ENCODE peak calls at places on chromosomes 4 and X, in six cellular contexts. One of them, this sample, is unnamed.

GRCh38 chrX:19514791-19515614 is at the start of gene MAP3K15:
- DNase-seq in sigmoid colon: no peak
- DNase-seq in T-helper 2 cell: no peak
- DNase-seq in HTR-8/SVneo: peak; percentile 15
- DNase-seq in GM04504: no peak
- DNase-seq in GM20000: peak; percentile 62
- DNase-seq in this sample: peak; percentile 19

GRCh38 chrX:127732709-127733108 is 319.5 kb downstream of the ACTRT1 start:
- DNase-seq in HTR-8/SVneo: no peak
- DNase-seq in sigmoid colon: no peak
- DNase-seq in T-helper 2 cell: no peak
- DNase-seq in GM20000: no peak
- DNase-seq in GM04504: no peak
- DNase-seq in this sample: no peak

GRCh38 chr4:184684491-184685189 is 35.1 kb downstream of the PRIMPOL start:
- DNase-seq in T-helper 2 cell: no peak
- DNase-seq in sigmoid colon: no peak
- DNase-seq in GM04504: no peak
- DNase-seq in GM20000: no peak
- DNase-seq in HTR-8/SVneo: no peak
- DNase-seq in this sample: no peak

GRCh38 chrX:103248553-103248952 is 6.4 kb downstream of the TCEAL8 start:
- DNase-seq in GM20000: peak; percentile 6
- DNase-seq in GM04504: no peak
- DNase-seq in HTR-8/SVneo: no peak
- DNase-seq in T-helper 2 cell: no peak
- DNase-seq in sigmoid colon: no peak
- DNase-seq in this sample: peak; percentile 11

GRCh38 chr4:39713691-39714090 is 15.8 kb downstream of the UBE2K start:
- DNase-seq in GM20000: no peak
- DNase-seq in GM04504: no peak
- DNase-seq in T-helper 2 cell: no peak
- DNase-seq in sigmoid colon: no peak
- DNase-seq in HTR-8/SVneo: no peak
- DNase-seq in this sample: peak; percentile 31

GRCh38 chrX:97479491-97479890 is 595.8 kb downstream of the RPA4 start:
- DNase-seq in T-helper 2 cell: no peak
- DNase-seq in HTR-8/SVneo: no peak
- DNase-seq in sigmoid colon: no peak
- DNase-seq in GM20000: no peak
- DNase-seq in GM04504: no peak
- DNase-seq in this sample: no peak

GRCh38 chr4:27861381-27861787 is 1000.7 kb downstream of the STIM2 start:
- DNase-seq in GM20000: no peak
- DNase-seq in T-helper 2 cell: no peak
- DNase-seq in HTR-8/SVneo: peak; percentile 2
- DNase-seq in sigmoid colon: no peak
- DNase-seq in GM04504: no peak
- DNase-seq in this sample: no peak

GRCh38 chrX:33908074-33908473 is 224.0 kb downstream of the FAM47A start:
- DNase-seq in GM20000: no peak
- DNase-seq in T-helper 2 cell: no peak
- DNase-seq in sigmoid colon: no peak
- DNase-seq in GM04504: no peak
- DNase-seq in HTR-8/SVneo: no peak
- DNase-seq in this sample: no peak

GRCh38 chr4:2888826-2889225 is 45.2 kb downstream of the ADD1 start:
- DNase-seq in T-helper 2 cell: no peak
- DNase-seq in GM20000: no peak
- DNase-seq in GM04504: no peak
- DNase-seq in sigmoid colon: no peak
- DNase-seq in HTR-8/SVneo: no peak
- DNase-seq in this sample: no peak

GRCh38 chrX:9917861-9918260 is 49.3 kb upstream of the CLDN34 start:
- DNase-seq in sigmoid colon: no peak
- DNase-seq in GM04504: no peak
- DNase-seq in T-helper 2 cell: no peak
- DNase-seq in HTR-8/SVneo: no peak
- DNase-seq in GM20000: no peak
- DNase-seq in this sample: no peak

GRCh38 chr4:71553605-71554004 is 214.8 kb downstream of the SLC4A4 start:
- DNase-seq in sigmoid colon: no peak
- DNase-seq in GM04504: peak; percentile 28
- DNase-seq in HTR-8/SVneo: no peak
- DNase-seq in T-helper 2 cell: no peak
- DNase-seq in GM20000: peak; percentile 7
- DNase-seq in this sample: peak; percentile 2

GRCh38 chr4:168177546-168178149 is 85.3 kb downstream of the ANXA10 start:
- DNase-seq in sigmoid colon: no peak
- DNase-seq in HTR-8/SVneo: no peak
- DNase-seq in GM20000: no peak
- DNase-seq in GM04504: no peak
- DNase-seq in T-helper 2 cell: no peak
- DNase-seq in this sample: no peak

GRCh38 chr4:186002853-186003252 is 66.1 kb upstream of the TLR3 start:
- DNase-seq in GM20000: no peak
- DNase-seq in HTR-8/SVneo: no peak
- DNase-seq in T-helper 2 cell: no peak
- DNase-seq in sigmoid colon: no peak
- DNase-seq in GM04504: no peak
- DNase-seq in this sample: no peak

GRCh38 chrX:136185409-136186022 is 38.2 kb downstream of the FHL1 start:
- DNase-seq in HTR-8/SVneo: no peak
- DNase-seq in sigmoid colon: no peak
- DNase-seq in GM20000: no peak
- DNase-seq in GM04504: no peak
- DNase-seq in T-helper 2 cell: no peak
- DNase-seq in this sample: no peak

GRCh38 chr4:8506373-8507250 is 66.0 kb downstream of the TRMT44 start:
- DNase-seq in sigmoid colon: peak; percentile 87
- DNase-seq in T-helper 2 cell: no peak
- DNase-seq in HTR-8/SVneo: no peak
- DNase-seq in GM04504: no peak
- DNase-seq in GM20000: no peak
- DNase-seq in this sample: peak; percentile 58

GRCh38 chrX:149877157-149877556 is 3.8 kb upstream of the MAGEA8 start:
- DNase-seq in GM04504: no peak
- DNase-seq in HTR-8/SVneo: no peak
- DNase-seq in GM20000: no peak
- DNase-seq in sigmoid colon: no peak
- DNase-seq in T-helper 2 cell: no peak
- DNase-seq in this sample: no peak

This sample was measured in hepatic stellate cell.